ENCODE peak calls at places on chromosomes 5 and 9, in seven cellular contexts. Z, I, W, G, T, V and C are unnamed samples.
A peak's percentile ranks its signal among the peaks of the same experiment; 100 is the strongest.

GRCh38 chr9:70902705-70903131 is 218.7 kb downstream of the TRPM3 start:
- DNase-seq in Z (peak; percentile 100), I (peak; percentile 97), W (peak; percentile 97), G (peak; percentile 87), T (no peak), V (no peak), C (peak; percentile 91)

GRCh38 chr9:119884411-119884810 is 515.2 kb upstream of the BRINP1 start:
- DNase-seq in Z (peak; percentile 53), I (peak; percentile 20), W (no peak), G (no peak), T (no peak), V (no peak), C (no peak)

GRCh38 chr9:76687861-76688374 is 76.3 kb upstream of the PCA3 start:
- DNase-seq in Z (peak; percentile 95), I (peak; percentile 95), W (peak; percentile 98), G (peak; percentile 91), T (peak; percentile 8), V (no peak), C (peak; percentile 71)

GRCh38 chr9:111949919-111950318 is 53.3 kb downstream of the UGCG start:
- DNase-seq in Z (peak; percentile 56), I (peak; percentile 80), W (no peak), G (peak; percentile 39), T (no peak), V (no peak), C (no peak)

GRCh38 chr9:105064248-105065118 is 136.5 kb upstream of the ABCA1 start:
- DNase-seq in Z (peak; percentile 97), I (peak; percentile 96), W (peak; percentile 97), G (peak; percentile 67), T (no peak), V (no peak), C (peak; percentile 91)

GRCh38 chr5:55701462-55702103 is 10.5 kb downstream of the SLC38A9 start:
- DNase-seq in Z (no peak), I (no peak), W (no peak), G (no peak), T (no peak), V (no peak), C (no peak)

GRCh38 chr5:150703767-150704166 is 2.9 kb upstream of the RBM22 start:
- DNase-seq in Z (no peak), I (peak; percentile 44), W (peak; percentile 12), G (no peak), T (no peak), V (no peak), C (no peak)

GRCh38 chr5:90488791-90489190 is 14.1 kb downstream of the POLR3G start:
- DNase-seq in Z (peak; percentile 43), I (peak; percentile 79), W (peak; percentile 11), G (peak; percentile 38), T (no peak), V (no peak), C (peak; percentile 65)

GRCh38 chr9:74379718-74380117 is 117.4 kb upstream of the RORB start:
- DNase-seq in Z (peak; percentile 14), I (no peak), W (peak; percentile 66), G (no peak), T (peak; percentile 2), V (peak; percentile 51), C (no peak)

GRCh38 chr5:57832873-57833272 is 350.3 kb upstream of the ACTBL2 start:
- DNase-seq in Z (no peak), I (no peak), W (peak; percentile 86), G (peak; percentile 87), T (no peak), V (no peak), C (no peak)

GRCh38 chr5:96254980-96255681 is 177.9 kb downstream of the PCSK1 start:
- DNase-seq in Z (peak; percentile 98), I (peak; percentile 90), W (peak; percentile 61), G (peak; percentile 86), T (no peak), V (no peak), C (peak; percentile 87)

GRCh38 chr5:1973391-1974013 is 90.8 kb upstream of the IRX4 start:
- DNase-seq in Z (no peak), I (no peak), W (peak; percentile 98), G (no peak), T (peak; percentile 2), V (no peak), C (no peak)

DNA sequence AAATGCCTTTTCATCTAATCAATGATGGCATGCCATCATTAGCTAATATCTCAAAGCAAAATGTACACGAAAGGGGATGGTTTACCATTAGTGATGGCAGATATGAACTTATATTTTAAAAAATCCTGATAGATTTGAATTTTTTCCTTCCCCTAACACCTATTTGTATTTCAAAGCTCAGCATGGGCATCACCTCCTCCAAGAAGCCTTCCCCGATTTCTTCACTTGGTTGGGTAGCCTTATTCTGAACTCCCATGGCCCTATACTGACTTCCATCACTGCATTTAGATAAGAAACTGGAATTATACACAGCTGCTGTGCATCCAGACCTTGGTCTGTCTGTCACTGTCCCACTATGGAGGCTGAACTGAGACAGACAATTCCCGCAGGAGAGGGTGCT is 49.6 kb upstream of the FBXW11 start:
- DNase-seq in Z (no peak), I (no peak), W (no peak), G (no peak), T (no peak), V (no peak), C (no peak)
- H3K36me3 ChIP-seq in Z (peaks cover 13% of the 10 kb centered on the region), I (peaks cover 31% of the 10 kb centered on the region), W (peaks cover 21% of the 10 kb centered on the region), G (peaks cover 6% of the 10 kb centered on the region), T (peaks cover 6% of the 10 kb centered on the region), V (peaks cover 11% of the 10 kb centered on the region), C (peaks cover 70% of the 10 kb centered on the region)

GRCh38 chr5:103244398-103244797 is 14.2 kb upstream of the MACIR start:
- DNase-seq in Z (peak; percentile 4), I (no peak), W (no peak), G (no peak), T (no peak), V (no peak), C (no peak)

GRCh38 chr5:103247120-103247519 is 11.4 kb upstream of the MACIR start:
- DNase-seq in Z (no peak), I (no peak), W (no peak), G (no peak), T (no peak), V (no peak), C (no peak)

GRCh38 chr5:103243665-103244064 is 14.9 kb upstream of the MACIR start:
- DNase-seq in Z (peak; percentile 95), I (no peak), W (no peak), G (no peak), T (no peak), V (no peak), C (no peak)

GRCh38 chr5:103245773-103246172 is 12.8 kb upstream of the MACIR start:
- DNase-seq in Z (no peak), I (no peak), W (no peak), G (no peak), T (no peak), V (no peak), C (no peak)

DNA sequence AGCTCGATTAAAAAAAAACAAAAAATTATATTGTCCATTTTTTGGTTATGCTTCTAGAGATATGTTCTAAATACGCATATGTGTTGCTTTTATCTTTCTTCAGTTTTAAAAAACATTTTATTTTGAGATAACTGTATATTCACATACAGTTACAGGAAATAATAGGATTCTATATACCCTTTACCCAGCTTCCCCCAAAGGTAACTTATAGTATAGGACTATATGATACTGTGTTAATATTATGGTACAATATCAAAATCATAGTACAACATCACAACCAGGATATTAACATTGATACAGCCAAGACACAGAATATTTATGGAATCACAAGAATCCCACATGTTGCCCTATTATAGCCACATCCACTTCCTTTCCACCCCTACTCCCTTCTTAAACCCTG is 9.5 kb upstream of the MACIR start:
- DNase-seq in Z (no peak), I (no peak), W (no peak), G (no peak), T (no peak), V (no peak), C (no peak)
- H3K27me3 ChIP-seq in Z (no peaks in the 10 kb centered on the region), I (no peaks in the 10 kb centered on the region), W (peaks cover 2% of the 10 kb centered on the region), G (no peaks in the 10 kb centered on the region), T (no peaks in the 10 kb centered on the region), V (no peaks in the 10 kb centered on the region), C (no peaks in the 10 kb centered on the region)

GRCh38 chr5:157384971-157385709 is 74.9 kb upstream of the NIPAL4 start:
- DNase-seq in Z (peak; percentile 99), I (peak; percentile 98), W (peak; percentile 57), G (peak; percentile 91), T (no peak), V (no peak), C (peak; percentile 98)

GRCh38 chr5:157387164-157387563 is 72.8 kb upstream of the NIPAL4 start:
- DNase-seq in Z (no peak), I (no peak), W (no peak), G (no peak), T (no peak), V (no peak), C (peak; percentile 13)

GRCh38 chr5:157379983-157380382 is 80.0 kb upstream of the NIPAL4 start:
- DNase-seq in Z (no peak), I (no peak), W (no peak), G (no peak), T (no peak), V (no peak), C (no peak)

GRCh38 chr5:157381746-157382145 is 78.3 kb upstream of the NIPAL4 start:
- DNase-seq in Z (no peak), I (no peak), W (no peak), G (no peak), T (no peak), V (no peak), C (no peak)

DNA sequence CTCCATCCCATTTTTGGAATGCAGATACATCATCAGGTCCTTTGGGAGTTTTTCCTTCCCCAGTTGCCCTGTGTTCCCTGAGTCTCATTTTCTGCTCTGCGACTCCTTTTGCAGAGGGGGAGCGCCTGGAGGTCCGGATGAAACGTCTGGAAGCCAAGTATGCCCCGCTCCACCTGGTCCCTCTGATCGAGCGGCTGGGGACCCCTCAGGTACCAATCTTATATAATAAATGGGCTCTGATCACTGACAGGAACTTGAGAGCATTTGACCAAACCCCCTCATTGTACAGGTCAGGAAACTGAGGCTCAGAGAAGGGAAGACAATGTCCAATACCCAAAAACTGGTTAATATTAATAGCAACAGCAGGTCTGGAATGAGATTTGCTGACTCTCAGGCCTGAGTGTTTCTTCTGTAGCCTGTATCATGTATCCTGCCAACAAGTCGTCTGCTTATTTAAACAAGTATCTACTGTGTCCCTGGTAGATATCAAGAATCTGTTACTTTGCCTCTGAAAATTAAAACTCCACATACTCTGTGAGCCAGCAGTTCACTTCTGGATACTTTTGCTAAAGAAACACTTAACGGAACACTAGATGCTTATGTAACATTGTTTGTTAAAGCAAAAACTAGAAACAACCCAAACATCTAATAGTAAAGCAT is 76.7 kb upstream of the NIPAL4 start:
- DNase-seq in Z (no peak), I (no peak), W (no peak), G (no peak), T (no peak), V (no peak), C (peak; percentile 16)
- H3K9ac ChIP-seq in Z (peak overlapping the region; percentile 67), I (no peak overlapping the region), W (no peak overlapping the region), G (no peak overlapping the region), T (no peak overlapping the region), V (no peak overlapping the region), C (no peak overlapping the region)

GRCh38 chr5:65462139-65462705 is 19.5 kb downstream of the ADAMTS6 start:
- DNase-seq in Z (no peak), I (no peak), W (no peak), G (no peak), T (no peak), V (no peak), C (no peak)

GRCh38 chr5:65455064-65455463 is 26.7 kb downstream of the ADAMTS6 start:
- DNase-seq in Z (no peak), I (no peak), W (no peak), G (no peak), T (no peak), V (no peak), C (no peak)

GRCh38 chr5:65461490-65461889 is 20.2 kb downstream of the ADAMTS6 start:
- DNase-seq in Z (no peak), I (no peak), W (no peak), G (no peak), T (no peak), V (no peak), C (no peak)

GRCh38 chr5:65459995-65460394 is 21.7 kb downstream of the ADAMTS6 start:
- DNase-seq in Z (no peak), I (no peak), W (no peak), G (no peak), T (no peak), V (no peak), C (no peak)
- H3K36me3 ChIP-seq in Z (peaks cover 43% of the 10 kb centered on the region), I (peaks cover 78% of the 10 kb centered on the region), W (peaks cover 25% of the 10 kb centered on the region), G (peaks cover 36% of the 10 kb centered on the region), T (no peaks in the 10 kb centered on the region), V (no peaks in the 10 kb centered on the region), C (no peaks in the 10 kb centered on the region)